ENCODE peak calls at places on chromosome 19, in four cellular contexts. M, H, P and X are unnamed samples.

GRCh38 chr19:29873024-29873800 is 61.4 kb downstream of the CCNE1 start:
- DNase-seq in M (no peak), P (no peak), H (peak), X (peak)

GRCh38 chr19:53818756-53819155 is 5.4 kb downstream of the NLRP12 start:
- DNase-seq in P (no peak), H (no peak), M (no peak), X (peak)

GRCh38 chr19:31064486-31064885 is 284.8 kb downstream of the TSHZ3 start:
- DNase-seq in P (no peak), H (no peak), M (no peak), X (no peak)

GRCh38 chr19:16470541-16470910 is 1.2 kb downstream of the EPS15L1 start:
- DNase-seq in M (no peak), H (no peak), P (no peak), X (no peak)

GRCh38 chr19:42290523-42291436 is 11.2 kb upstream of the PRR19 start:
- DNase-seq in M (peak), P (no peak), H (peak), X (peak)

GRCh38 chr19:3407556-3408516 is 41.5 kb downstream of the NFIC start:
- DNase-seq in M (peak), H (no peak), P (no peak), X (no peak)

GRCh38 chr19:12668937-12669271 is 2.3 kb downstream of the WDR83 start:
- DNase-seq in H (no peak), M (peak), P (no peak), X (peak)

GRCh38 chr19:42285546-42285945 is 16.4 kb upstream of the PRR19 start:
- DNase-seq in M (no peak), P (no peak), H (peak), X (no peak)

GRCh38 chr19:52542984-52543664 is 15.7 kb downstream of the ZNF808 start:
- DNase-seq in P (peak), H (no peak), M (no peak), X (peak)

GRCh38 chr19:32676186-32676894 is 692 bp downstream of the RGS9BP start:
- DNase-seq in P (no peak), H (peak), M (no peak), X (peak)

GRCh38 chr19:4337906-4338440 is 654 bp downstream of the STAP2 start:
- DNase-seq in P (no peak), M (peak), H (no peak), X (no peak)

GRCh38 chr19:40335855-40336700 is 12.1 kb downstream of the C19orf47 start:
- DNase-seq in H (no peak), P (no peak), M (no peak), X (no peak)

GRCh38 chr19:3249408-3249807 is 24.9 kb downstream of the CELF5 start:
- DNase-seq in H (peak), P (no peak), M (peak), X (peak)

GRCh38 chr19:39740395-39740794 is 2.6 kb upstream of the CLC start:
- DNase-seq in M (no peak), P (no peak), H (no peak), X (no peak)

GRCh38 chr19:43997631-43998290 is 5.0 kb upstream of the ZNF230 start:
- DNase-seq in M (no peak), P (no peak), H (no peak), X (no peak)

GRCh38 chr19:32174386-32175113 is 170.9 kb upstream of the ZNF507 start:
- DNase-seq in P (no peak), H (no peak), M (no peak), X (no peak)

GRCh38 chr19:51688665-51689571 is 4.2 kb upstream of the SPACA6 start:
- DNase-seq in H (peak), P (no peak), M (peak), X (no peak)

GRCh38 chr19:29287061-29287460 is 74.1 kb upstream of the UQCRFS1 start:
- DNase-seq in M (no peak), H (no peak), P (no peak), X (no peak)

GRCh38 chr19:13906525-13906904 is 514 bp downstream of the CC2D1A start:
- DNase-seq in P (no peak), H (no peak), M (peak), X (peak)

GRCh38 chr19:43570174-43570791 is 5.0 kb downstream of the XRCC1 start:
- DNase-seq in P (no peak), H (no peak), M (no peak), X (no peak)

GRCh38 chr19:801030-801860 is 4.0 kb downstream of the PTBP1 start:
- DNase-seq in M (no peak), H (no peak), P (no peak), X (no peak)

GRCh38 chr19:610801-611505 is 21.3 kb downstream of the HCN2 start:
- DNase-seq in H (no peak), M (no peak), P (no peak), X (peak)

GRCh38 chr19:40371802-40372122 is 18.2 kb downstream of the HIPK4 start:
- DNase-seq in P (no peak), H (no peak), M (no peak), X (no peak)

GRCh38 chr19:15759962-15760565 is 22.3 kb downstream of the OR10H3 start:
- DNase-seq in M (peak), H (no peak), P (no peak), X (no peak)

GRCh38 chr19:15534957-15535864 is 26.9 kb downstream of the CYP4F22 start:
- DNase-seq in M (no peak), P (no peak), H (no peak), X (no peak)

GRCh38 chr19:58409010-58409790 is 751 bp downstream of the ZNF584 start:
- DNase-seq in M (no peak), P (no peak), H (no peak), X (peak)

GRCh38 chr19:41309225-41310030 is 544 bp upstream of the CCDC97 start:
- DNase-seq in M (no peak), H (no peak), P (no peak), X (no peak)

GRCh38 chr19:42207767-42208259 is 9.7 kb downstream of the DEDD2 start:
- DNase-seq in M (no peak), H (peak), P (no peak), X (peak)

GRCh38 chr19:42113641-42114348 is 18.5 kb downstream of the POU2F2 start:
- DNase-seq in M (peak), P (peak), H (peak), X (peak)

GRCh38 chr19:36489920-36490415 is 607 bp upstream of the ZNF566 start:
- DNase-seq in P (peak), H (peak), M (peak), X (peak)

GRCh38 chr19:1648156-1648925 is 4.1 kb downstream of the TCF3 start:
- DNase-seq in M (no peak), H (no peak), P (peak), X (no peak)

GRCh38 chr19:35267818-35268545 is 780 bp upstream of the USF2 start:
- DNase-seq in H (peak), M (no peak), P (no peak), X (peak)

GRCh38 chr19:16608290-16608704 is 19.7 kb downstream of the MED26 start:
- DNase-seq in P (no peak), H (no peak), M (no peak), X (peak)

GRCh38 chr19:56573914-56574313 is 6.6 kb downstream of the ZNF470 start:
- DNase-seq in H (no peak), M (no peak), P (no peak), X (no peak)
- H3K4me3 ChIP-seq in H (no peak), M (no peak), P (no peak), X (no peak)

GRCh38 chr19:38506375-38506722 is 72.9 kb downstream of the RYR1 start:
- DNase-seq in M (no peak), P (no peak), H (no peak), X (no peak)

GRCh38 chr19:38507551-38508127 is 74.1 kb downstream of the RYR1 start:
- DNase-seq in H (no peak), M (no peak), P (no peak), X (no peak)

GRCh38 chr19:38506723-38507550 is 73.4 kb downstream of the RYR1 start:
- DNase-seq in P (peak), H (peak), M (peak), X (peak)

GRCh38 chr19:38508507-38508906 is 75.0 kb downstream of the RYR1 start:
- DNase-seq in P (no peak), M (peak), H (no peak), X (no peak)

DNA sequence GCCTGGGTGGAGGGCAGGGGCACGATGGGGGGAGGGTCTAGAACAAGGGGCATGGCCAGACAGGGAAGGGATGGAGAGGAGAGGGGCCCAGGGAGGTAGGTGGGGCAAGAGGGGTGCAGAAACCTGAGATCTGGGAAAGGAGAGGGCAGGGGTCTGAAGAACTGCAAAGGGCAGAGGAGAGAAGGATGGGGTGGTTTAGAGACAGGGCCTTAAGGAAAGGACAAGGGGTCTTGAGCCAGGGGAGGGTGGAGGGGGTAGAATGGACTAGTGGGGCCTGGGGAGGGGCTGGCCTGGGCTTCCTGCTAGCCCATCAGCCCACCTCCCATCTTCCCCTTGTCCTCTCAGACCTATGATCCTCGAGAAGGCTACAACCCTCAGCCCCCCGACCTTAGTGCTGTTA is 72.5 kb downstream of the RYR1 start:
- DNase-seq in P (no peak), M (no peak), H (no peak), X (no peak)
- TF ChIP-seq MYC in P (no peak), M (no peak), H (no peak), X (no peak)

GRCh38 chr19:18414504-18415176 is 4.6 kb upstream of the SSBP4 start:
- DNase-seq in P (no peak), M (no peak), H (no peak), X (peak)

GRCh38 chr19:18412610-18413239 is 6.5 kb upstream of the SSBP4 start:
- DNase-seq in P (no peak), M (no peak), H (no peak), X (peak)

GRCh38 chr19:18417250-18418033 is 1.8 kb upstream of the SSBP4 start:
- DNase-seq in H (no peak), M (peak), P (no peak), X (peak)

GRCh38 chr19:18418034-18418724 is 1.0 kb upstream of the SSBP4 start:
- DNase-seq in H (no peak), M (no peak), P (no peak), X (no peak)

GRCh38 chr19:18415177-18415867 is 3.9 kb upstream of the SSBP4 start:
- DNase-seq in H (no peak), M (no peak), P (no peak), X (peak)
- H3K4me3 ChIP-seq in H (no peak), M (no peak), P (peak), X (peak)

DNA sequence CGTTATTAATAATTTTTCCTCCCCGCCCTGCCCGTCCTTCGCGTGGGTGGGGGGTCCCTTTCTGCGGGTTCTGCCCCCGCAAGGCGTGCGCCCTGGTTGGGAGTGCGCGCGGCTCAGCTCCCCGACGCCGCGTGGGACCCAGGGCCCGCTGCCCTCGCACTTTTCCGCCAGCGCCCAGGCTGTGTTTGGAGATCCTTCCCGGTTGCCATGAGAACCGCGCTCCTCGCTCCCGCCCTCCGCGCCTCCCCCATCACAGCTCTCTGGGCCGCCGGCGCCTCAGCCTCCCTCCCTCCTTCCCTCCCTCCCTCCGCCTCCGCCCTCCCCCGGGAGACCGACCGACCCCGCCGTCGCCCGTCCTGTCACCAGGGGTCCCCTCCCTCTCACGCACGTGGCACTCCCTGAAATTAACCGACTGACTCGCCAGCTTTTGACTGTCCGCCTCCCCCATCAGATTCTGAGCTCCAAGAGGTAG is 2.4 kb upstream of the SSBP4 start:
- DNase-seq in P (no peak), H (no peak), M (peak), X (peak)
- TF ChIP-seq MYC in P (no peak), H (peak), M (peak), X (peak)

DNA sequence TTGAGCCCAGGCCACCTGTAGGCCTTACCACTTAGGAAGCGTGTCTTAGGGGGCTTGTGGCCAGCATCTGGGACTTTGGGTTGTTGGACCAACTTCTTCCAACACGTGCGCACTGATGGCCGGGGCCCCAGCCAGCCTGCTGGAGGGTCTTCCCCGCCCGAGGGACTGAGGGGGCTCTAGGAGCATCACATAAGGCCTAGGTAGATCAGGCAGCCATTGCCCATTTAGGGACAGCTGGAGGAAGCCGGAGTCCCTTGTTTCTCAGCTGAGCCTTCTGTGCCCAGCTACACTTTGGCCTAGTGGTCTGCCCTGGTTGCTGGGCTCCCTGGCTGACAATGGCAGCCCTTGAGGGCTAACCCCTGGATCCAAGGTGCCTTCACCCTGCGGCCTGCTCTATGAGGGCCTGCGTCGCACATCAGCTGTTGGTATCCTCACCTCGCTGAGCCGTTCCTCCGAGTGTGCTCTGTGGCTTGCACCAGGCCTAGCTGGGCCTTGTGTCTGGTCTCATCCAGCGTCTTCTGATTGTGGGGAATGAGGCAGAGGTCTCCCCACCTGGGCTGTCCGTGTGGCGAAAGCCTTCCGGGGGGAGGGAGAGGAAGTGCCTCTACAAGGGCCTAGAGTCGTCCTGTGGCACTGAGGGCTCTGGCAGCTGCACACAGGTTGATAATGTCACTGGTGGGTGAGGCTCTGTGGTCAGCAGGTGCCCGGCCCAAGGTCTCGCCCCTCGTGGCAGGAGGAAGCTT is 1.3 kb downstream of the RAB11B start:
- DNase-seq in M (no peak), H (no peak), P (no peak), X (peak)
- H3K4me3 ChIP-seq in M (peak), H (peak), P (peak), X (peak)

GRCh38 chr19:46407891-46408426 is 5.4 kb downstream of the CCDC8 start:
- DNase-seq in H (no peak), M (no peak), P (no peak), X (no peak)

GRCh38 chr19:46410205-46411087 is 2.9 kb downstream of the CCDC8 start:
- DNase-seq in M (no peak), H (no peak), P (no peak), X (peak)

GRCh38 chr19:46409146-46409545 is 4.2 kb downstream of the CCDC8 start:
- DNase-seq in H (no peak), P (no peak), M (no peak), X (no peak)

GRCh38 chr19:46411088-46412033 is 2.0 kb downstream of the CCDC8 start:
- DNase-seq in P (no peak), M (no peak), H (no peak), X (no peak)

GRCh38 chr19:46408611-46409039 is 4.7 kb downstream of the CCDC8 start:
- DNase-seq in M (peak), P (no peak), H (no peak), X (peak)
- TF ChIP-seq MYC in M (no peak), P (no peak), H (no peak), X (no peak)